ENCODE peak calls at places on chromosomes 13 and 19, in four cellular contexts. T is activated naive CD8-positive, alpha-beta T cell treated with anti-CD3 and anti-CD28 coated beads, Interleukin-2, amount 10 ng/mL, durations not matched to agents 7 days and 5 days; H is right cardiac atrium; D is pancreas. B is an unnamed sample.

GRCh38 chr19:18483119-18483518 is 38.8 kb downstream of the ELL start:
- ATAC-seq in H (no peak), D (no peak), T (no peak), B (no peak)

GRCh38 chr13:74560325-74560724 is 426.1 kb upstream of the KLF12 start:
- ATAC-seq in T (no peak), H (no peak), D (no peak), B (no peak)

GRCh38 chr13:51520524-51520923 is 63.7 kb upstream of the WDFY2 start:
- ATAC-seq in H (no peak), D (no peak), T (no peak), B (no peak)

GRCh38 chr19:1373534-1374249 is 10.0 kb upstream of the NDUFS7 start:
- ATAC-seq in D (peak; percentile 71), T (no peak), H (peak; percentile 68), B (no peak)

GRCh38 chr19:21314676-21315075 is 14.5 kb downstream of the ZNF708 start:
- ATAC-seq in H (no peak), T (no peak), D (no peak), B (peak; percentile 92)

GRCh38 chr13:54415753-54416366 is 1387.2 kb downstream of the OLFM4 start:
- ATAC-seq in T (no peak), H (no peak), D (no peak), B (no peak)

GRCh38 chr13:83232626-83233025 is 649.6 kb downstream of the SLITRK1 start:
- ATAC-seq in T (no peak), H (no peak), D (no peak), B (no peak)

GRCh38 chr13:39186205-39186880 is 148.1 kb downstream of the NHLRC3 start:
- ATAC-seq in D (no peak), T (no peak), H (peak; percentile 68), B (no peak)

GRCh38 chr13:98462946-98463345 is 114.0 kb downstream of the STK24 start:
- ATAC-seq in H (no peak), D (no peak), T (no peak), B (no peak)

GRCh38 chr13:48220592-48221300 is 12.3 kb upstream of the ITM2B start:
- ATAC-seq in D (no peak), H (no peak), T (peak; percentile 60), B (no peak)

GRCh38 chr13:50357586-50358118 is 342.4 kb downstream of the KCNRG start:
- ATAC-seq in H (peak; percentile 81), D (peak; percentile 96), T (no peak), B (peak; percentile 74)

GRCh38 chr13:49806126-49806536 is 13.6 kb upstream of the KPNA3 start:
- ATAC-seq in D (no peak), H (no peak), T (no peak), B (no peak)

GRCh38 chr19:8241646-8242045 is 32.5 kb downstream of the CERS4 start:
- ATAC-seq in T (no peak), D (no peak), H (no peak), B (no peak)

GRCh38 chr13:76871332-76871945 is 14.8 kb downstream of the KCTD12 start:
- ATAC-seq in T (no peak), D (no peak), H (no peak), B (no peak)

GRCh38 chr19:12648088-12648487 is 18.5 kb downstream of the MAN2B1 start:
- ATAC-seq in H (peak; percentile 49), D (peak; percentile 71), T (no peak), B (peak; percentile 75)

GRCh38 chr13:30881191-30881651 is 24.9 kb upstream of the MEDAG start:
- ATAC-seq in T (no peak), H (peak; percentile 92), D (no peak), B (no peak)

GRCh38 chr13:24106429-24106828 is 54.1 kb upstream of the SPATA13 start:
- ATAC-seq in H (no peak), D (peak; percentile 81), T (no peak), B (no peak)

GRCh38 chr19:1226522-1227312 is 11.1 kb downstream of the CBARP start:
- ATAC-seq in T (no peak), H (no peak), D (no peak), B (peak; percentile 4)

GRCh38 chr13:22505489-22505888 is 675.3 kb upstream of the SGCG start:
- ATAC-seq in H (no peak), D (no peak), T (no peak), B (no peak)

GRCh38 chr13:112634102-112634501 is 46.1 kb upstream of the TUBGCP3 start:
- ATAC-seq in T (no peak), H (no peak), D (no peak), B (no peak)

GRCh38 chr13:35838356-35838755 is 292.8 kb downstream of the DCLK1 start:
- ATAC-seq in T (no peak), D (no peak), H (no peak), B (peak; percentile 92)

GRCh38 chr13:106274551-106275208 is 260.8 kb downstream of the EFNB2 start:
- ATAC-seq in D (no peak), T (no peak), H (no peak), B (peak; percentile 58)

GRCh38 chr13:114147803-114148520 is 15.5 kb upstream of the RASA3 start:
- ATAC-seq in D (no peak), T (peak; percentile 43), H (no peak), B (no peak)

GRCh38 chr13:110628477-110628793 is 13.1 kb downstream of the NAXD start:
- ATAC-seq in D (no peak), H (peak; percentile 38), T (no peak), B (peak; percentile 98)

GRCh38 chr19:5057860-5058259 is 88.9 kb downstream of the KDM4B start:
- ATAC-seq in T (no peak), H (no peak), D (no peak), B (peak; percentile 82)

GRCh38 chr13:39196957-39197644 is 158.8 kb downstream of the NHLRC3 start:
- ATAC-seq in T (no peak), H (no peak), D (no peak), B (no peak)

GRCh38 chr19:3066482-3067049 is 4.3 kb upstream of the TLE5 start:
- ATAC-seq in D (no peak), H (no peak), T (no peak), B (no peak)

GRCh38 chr19:39380521-39381502 is 10.1 kb downstream of the PAF1 start:
- ATAC-seq in T (no peak), H (no peak), D (no peak), B (no peak)

GRCh38 chr13:108495686-108496363 is 133.6 kb upstream of the MYO16 start:
- ATAC-seq in T (no peak), H (peak; percentile 26), D (no peak), B (no peak)

GRCh38 chr19:18745012-18745735 is 45.9 kb downstream of the COMP start:
- ATAC-seq in T (no peak), D (no peak), H (no peak), B (no peak)

GRCh38 chr13:51502206-51502651 is 49.4 kb upstream of the INTS6 start:
- ATAC-seq in H (no peak), D (no peak), T (no peak), B (peak; percentile 65)

GRCh38 chr19:11027381-11027780 is 61.9 kb upstream of the LDLR start:
- ATAC-seq in D (no peak), T (no peak), H (no peak), B (no peak)

GRCh38 chr13:114225610-114226009 is 9.1 kb upstream of the CDC16 start:
- ATAC-seq in H (no peak), T (no peak), D (no peak), B (peak; percentile 7)

GRCh38 chr13:99190147-99190985 is 10.3 kb upstream of the UBAC2 start:
- ATAC-seq in T (no peak), H (no peak), D (no peak), B (no peak)

GRCh38 chr13:77013853-77014542 is 13.0 kb downstream of the FBXL3 start:
- ATAC-seq in H (no peak), D (no peak), T (no peak), B (no peak)

GRCh38 chr19:35118268-35119026 is 2.8 kb downstream of the FXYD3 start:
- ATAC-seq in T (no peak), H (peak; percentile 6), D (no peak), B (no peak)

GRCh38 chr19:17553256-17553655 is 2.2 kb upstream of the COLGALT1 start:
- ATAC-seq in D (no peak), H (peak; percentile 44), T (no peak), B (no peak)

GRCh38 chr13:41199526-41199925 is 5.2 kb upstream of the KBTBD7 start:
- ATAC-seq in D (no peak), H (no peak), T (no peak), B (no peak)

GRCh38 chr13:113110852-113111315 is 5.3 kb downstream of the F7 start:
- ATAC-seq in T (peak; percentile 30), D (no peak), H (no peak), B (no peak)

B was measured in SK-N-SH treated with all-trans-retinoic acid at 6 μM for 48 hours.